ENCODE peak calls at places on chromosomes 13 and 19, in four cellular contexts. V is RWPE1, A is fibroblast of lung, F is lower leg skin. J is an unnamed sample.

GRCh38 chr13:48731957-48732569 is 78.3 kb downstream of the CYSLTR2 start:
- DNase-seq in A (no peak), F (no peak), V (no peak), J (peak)

GRCh38 chr13:113953561-113953960 is 20.3 kb downstream of the C13orf46 start:
- DNase-seq in V (no peak), A (no peak), F (no peak), J (no peak)

GRCh38 chr13:44068169-44068568 is 188.5 kb downstream of the LACC1 start:
- DNase-seq in F (no peak), A (peak), V (no peak), J (no peak)

GRCh38 chr19:42246143-42246868 is 3.9 kb upstream of the GSK3A start:
- DNase-seq in V (peak), A (peak), F (peak), J (peak)

GRCh38 chr13:42794572-42795275 is 13.3 kb downstream of the FAM216B start:
- DNase-seq in V (no peak), F (no peak), A (no peak), J (no peak)

GRCh38 chr13:51818276-51818675 is 14.3 kb upstream of the DHRS12 start:
- DNase-seq in F (no peak), V (no peak), A (no peak), J (no peak)

GRCh38 chr19:49337267-49338022 is 2.2 kb downstream of the CD37 start:
- DNase-seq in F (no peak), A (no peak), V (no peak), J (no peak)

GRCh38 chr13:62920181-62920580 is 1504.5 kb upstream of the PCDH20 start:
- DNase-seq in A (no peak), V (no peak), F (no peak), J (no peak)

GRCh38 chr19:35531291-35531690 is 2.0 kb upstream of the GAPDHS start:
- DNase-seq in A (no peak), V (no peak), F (no peak), J (no peak)

GRCh38 chr19:50498219-50499056 is 12.6 kb downstream of the JOSD2 start:
- DNase-seq in A (no peak), V (no peak), F (no peak), J (no peak)

GRCh38 chr19:50501568-50502475 is 9.2 kb downstream of the JOSD2 start:
- DNase-seq in V (no peak), F (no peak), A (no peak), J (no peak)

GRCh38 chr19:50500753-50501151 is 10.2 kb downstream of the JOSD2 start:
- DNase-seq in F (no peak), A (no peak), V (no peak), J (no peak)

GRCh38 chr19:50501186-50501567 is 9.8 kb downstream of the JOSD2 start:
- DNase-seq in V (no peak), F (no peak), A (no peak), J (no peak)

DNA sequence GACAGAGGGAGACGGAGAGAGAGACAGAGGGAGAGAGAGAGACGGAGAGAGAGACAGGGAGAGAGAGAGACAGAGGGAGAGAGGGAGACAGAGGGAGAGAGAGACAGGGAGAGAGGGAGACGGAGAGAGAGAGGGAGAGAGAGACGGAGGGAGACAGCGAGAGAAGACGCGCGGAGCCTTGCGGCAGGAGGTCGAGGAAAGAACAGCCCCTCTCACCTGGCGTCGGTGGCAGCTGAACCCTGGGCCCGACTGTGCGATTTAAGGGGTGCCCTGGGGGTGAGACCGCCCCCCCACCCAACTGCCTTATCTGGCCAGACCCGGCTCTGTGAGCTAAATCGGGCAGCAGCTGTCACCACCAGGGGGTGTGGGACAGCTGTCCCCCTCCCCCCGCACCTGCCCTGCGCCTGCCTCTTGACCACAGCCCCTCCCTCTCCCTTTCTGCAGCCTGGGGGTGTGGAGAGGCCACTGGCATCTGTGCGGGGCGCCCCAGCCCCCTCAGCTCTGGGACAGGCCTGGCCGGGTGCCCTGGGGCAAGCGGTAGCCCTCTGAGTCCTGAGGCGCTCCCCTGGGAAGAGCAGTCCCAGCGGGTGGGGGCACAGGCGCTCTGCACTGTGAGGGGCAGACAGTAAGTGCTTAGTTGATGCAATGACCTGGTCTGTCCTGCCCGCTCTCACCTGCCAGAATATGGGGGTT is 10.8 kb downstream of the JOSD2 start:
- DNase-seq in V (no peak), F (no peak), A (no peak), J (peak)
- TF ChIP-seq CTCF in V (no peak), F (no peak), A (no peak), J (no peak)

GRCh38 chr13:33487575-33488243 is 202.2 kb upstream of the STARD13 start:
- DNase-seq in A (peak), F (no peak), V (no peak), J (no peak)
- TF ChIP-seq CTCF in A (peak), F (no peak), V (no peak), J (peak)

GRCh38 chr19:13844130-13844631 is 32.8 kb upstream of the NANOS3 start:
- DNase-seq in F (peak), A (no peak), V (peak), J (no peak)

GRCh38 chr19:13840751-13841338 is 36.1 kb upstream of the NANOS3 start:
- DNase-seq in A (no peak), F (no peak), V (no peak), J (no peak)

GRCh38 chr19:13843104-13843921 is 33.6 kb upstream of the NANOS3 start:
- DNase-seq in F (peak), A (no peak), V (peak), J (no peak)

GRCh38 chr19:13841339-13842293 is 35.3 kb upstream of the NANOS3 start:
- DNase-seq in F (peak), V (no peak), A (no peak), J (no peak)

GRCh38 chr19:13842294-13843103 is 34.4 kb upstream of the NANOS3 start:
- DNase-seq in V (peak), A (peak), F (peak), J (peak)
- TF ChIP-seq CTCF in V (no peak), A (no peak), F (no peak), J (no peak)

GRCh38 chr13:96072392-96072791 is 17.5 kb upstream of the HS6ST3 start:
- DNase-seq in F (no peak), V (no peak), A (no peak), J (no peak)
- TF ChIP-seq CTCF in F (no peak), V (no peak), A (no peak), J (no peak)